ENCODE peak calls at places on chromosome 21, in eight cellular contexts. K, E, L, H, Q, P, F and X are unnamed samples.

GRCh38 chr21:43752758-43753438 is 23.2 kb downstream of the CSTB start:
- DNase-seq in K (no peak), E (no peak), L (no peak), H (no peak), Q (no peak), P (no peak), F (no peak), X (peak; percentile 56)

GRCh38 chr21:25896657-25897056 is 161.9 kb downstream of the GABPA start:
- DNase-seq in K (no peak), E (no peak), L (no peak), H (no peak), Q (no peak), P (no peak), F (no peak), X (no peak)

GRCh38 chr21:36388835-36389234 is 3.6 kb downstream of the CHAF1B start:
- DNase-seq in K (no peak), E (peak; percentile 75), L (no peak), H (no peak), Q (no peak), P (no peak), F (no peak), X (peak; percentile 53)

GRCh38 chr21:35738342-35738961 is 321.9 kb downstream of the SETD4 start:
- DNase-seq in K (no peak), E (peak; percentile 86), L (no peak), H (no peak), Q (no peak), P (no peak), F (no peak), X (peak; percentile 66)

GRCh38 chr21:15967661-15968060 is 237.9 kb downstream of the USP25 start:
- DNase-seq in K (no peak), E (peak; percentile 72), L (no peak), H (no peak), Q (no peak), P (no peak), F (no peak), X (peak; percentile 59)

GRCh38 chr21:19547951-19548635 is 1144.5 kb upstream of the TMPRSS15 start:
- DNase-seq in K (no peak), E (no peak), L (no peak), H (no peak), Q (no peak), P (no peak), F (no peak), X (no peak)

GRCh38 chr21:37483776-37484175 is 117.2 kb downstream of the DYRK1A start:
- DNase-seq in K (no peak), E (no peak), L (no peak), H (no peak), Q (no peak), P (no peak), F (no peak), X (no peak)

GRCh38 chr21:46411236-46411635 is 47.5 kb upstream of the DIP2A start:
- DNase-seq in K (no peak), E (no peak), L (no peak), H (no peak), Q (no peak), P (no peak), F (peak; percentile 40), X (no peak)

GRCh38 chr21:34844033-34844923 is 175.5 kb downstream of the CLIC6 start:
- DNase-seq in K (peak; percentile 86), E (peak; percentile 39), L (no peak), H (no peak), Q (no peak), P (peak; percentile 48), F (no peak), X (peak; percentile 89)

GRCh38 chr21:25107708-25108107 is 499.6 kb downstream of the MRPL39 start:
- DNase-seq in K (no peak), E (peak; percentile 98), L (no peak), H (no peak), Q (no peak), P (no peak), F (no peak), X (peak; percentile 62)

GRCh38 chr21:43345746-43346409 is 81.1 kb downstream of the SIK1 start:
- DNase-seq in K (no peak), E (peak; percentile 68), L (no peak), H (no peak), Q (no peak), P (no peak), F (peak; percentile 62), X (peak; percentile 90)

GRCh38 chr21:36640260-36641244 is 58.4 kb upstream of the SIM2 start:
- DNase-seq in K (no peak), E (peak; percentile 11), L (no peak), H (no peak), Q (no peak), P (no peak), F (no peak), X (peak; percentile 18)

GRCh38 chr21:14569868-14570267 is 23.8 kb upstream of the SAMSN1 start:
- DNase-seq in K (no peak), E (no peak), L (no peak), H (no peak), Q (no peak), P (no peak), F (no peak), X (no peak)

GRCh38 chr21:14120091-14120734 is 90.5 kb downstream of the LIPI start:
- DNase-seq in K (no peak), E (no peak), L (no peak), H (no peak), Q (peak; percentile 60), P (no peak), F (no peak), X (peak; percentile 43)

GRCh38 chr21:17818158-17819113 is 720 bp downstream of the C21orf91 start:
- DNase-seq in K (peak; percentile 72), E (peak; percentile 40), L (peak; percentile 36), H (peak; percentile 93), Q (peak; percentile 27), P (peak; percentile 27), F (peak; percentile 84), X (peak; percentile 34)

GRCh38 chr21:28688381-28688780 is 304.3 kb downstream of the LTN1 start:
- DNase-seq in K (no peak), E (no peak), L (no peak), H (no peak), Q (no peak), P (no peak), F (no peak), X (no peak)

GRCh38 chr21:28421716-28422480 is 570.8 kb downstream of the LTN1 start:
- DNase-seq in K (no peak), E (peak; percentile 30), L (no peak), H (no peak), Q (no peak), P (no peak), F (no peak), X (peak; percentile 77)

GRCh38 chr21:35291963-35292627 is 243.0 kb upstream of the RUNX1 start:
- DNase-seq in K (no peak), E (peak; percentile 72), L (no peak), H (no peak), Q (no peak), P (no peak), F (no peak), X (peak; percentile 19)

GRCh38 chr21:29208666-29209059 is 78.2 kb downstream of the MAP3K7CL start:
- DNase-seq in K (no peak), E (peak; percentile 96), L (no peak), H (no peak), Q (no peak), P (no peak), F (no peak), X (peak; percentile 88)

GRCh38 chr21:39660596-39660995 is 47.9 kb downstream of the B3GALT5 start:
- DNase-seq in K (no peak), E (peak; percentile 92), L (no peak), H (no peak), Q (peak; percentile 30), P (no peak), F (no peak), X (peak; percentile 83)

GRCh38 chr21:18356801-18357200 is 46.8 kb downstream of the TMPRSS15 start:
- DNase-seq in K (no peak), E (no peak), L (no peak), H (no peak), Q (no peak), P (no peak), F (no peak), X (no peak)

GRCh38 chr21:43794311-43794710 is 4.9 kb downstream of the RRP1 start:
- DNase-seq in K (no peak), E (no peak), L (no peak), H (peak; percentile 73), Q (no peak), P (no peak), F (no peak), X (no peak)

GRCh38 chr21:14841511-14842472 is 223.0 kb downstream of the NRIP1 start:
- DNase-seq in K (peak; percentile 59), E (no peak), L (no peak), H (no peak), Q (no peak), P (peak; percentile 15), F (peak; percentile 63), X (no peak)

GRCh38 chr21:32921632-32922230 is 104.0 kb upstream of the OLIG2 start:
- DNase-seq in K (no peak), E (no peak), L (peak; percentile 32), H (peak; percentile 79), Q (peak; percentile 70), P (no peak), F (no peak), X (peak; percentile 6)
- TF ChIP-seq CTCF in K (no peak), E (peak; percentile 44), L (peak; percentile 55), H (peak; percentile 70), Q (peak; percentile 78), P (no peak), F (peak; percentile 9), X (peak; percentile 45)

GRCh38 chr21:33327326-33327725 is 2.6 kb downstream of the IFNAR1 start:
- DNase-seq in K (no peak), E (no peak), L (no peak), H (no peak), Q (no peak), P (no peak), F (no peak), X (no peak)
- H3K4me3 ChIP-seq in K (no peak overlapping the region), E (no peak overlapping the region), L (no peak overlapping the region), H (peak overlapping the region; percentile 93), Q (no peak overlapping the region), P (no peak overlapping the region), F (no peak overlapping the region), X (no peak overlapping the region)

GRCh38 chr21:31184462-31184861 is 146.2 kb upstream of the KRTAP19-8 start:
- DNase-seq in K (no peak), E (no peak), L (peak; percentile 42), H (no peak), Q (no peak), P (no peak), F (no peak), X (no peak)

GRCh38 chr21:31182231-31183129 is 144.2 kb upstream of the KRTAP19-8 start:
- DNase-seq in K (no peak), E (no peak), L (peak; percentile 42), H (no peak), Q (no peak), P (no peak), F (no peak), X (no peak)

GRCh38 chr21:31181089-31181757 is 142.9 kb upstream of the KRTAP19-8 start:
- DNase-seq in K (no peak), E (no peak), L (no peak), H (no peak), Q (no peak), P (no peak), F (no peak), X (no peak)

GRCh38 chr21:31176725-31177124 is 138.4 kb upstream of the KRTAP19-8 start:
- DNase-seq in K (no peak), E (peak; percentile 64), L (no peak), H (no peak), Q (no peak), P (no peak), F (no peak), X (no peak)

GRCh38 chr21:31180256-31181088 is 142.2 kb upstream of the KRTAP19-8 start:
- DNase-seq in K (no peak), E (peak; percentile 25), L (no peak), H (no peak), Q (no peak), P (no peak), F (no peak), X (peak; percentile 79)
- TF ChIP-seq CTCF in K (peak; percentile 43), E (peak; percentile 65), L (peak; percentile 35), H (peak; percentile 44), Q (peak; percentile 56), P (no peak), F (peak; percentile 23), X (peak; percentile 60)

GRCh38 chr21:41951876-41952567 is 1.8 kb downstream of the C2CD2 start:
- DNase-seq in K (no peak), E (no peak), L (no peak), H (peak; percentile 81), Q (peak; percentile 33), P (no peak), F (no peak), X (no peak)
- H3K4me3 ChIP-seq in K (peak overlapping the region; percentile 64), E (peak overlapping the region; percentile 62), L (no peak overlapping the region), H (peak overlapping the region; percentile 84), Q (peak overlapping the region; percentile 70), P (no peak overlapping the region), F (peak overlapping the region; percentile 75), X (peak overlapping the region; percentile 63)